ENCODE peak calls at places on chromosome 15, in five cellular contexts. T, S, X, N and Y are unnamed samples.

GRCh38 chr15:60757831-60758570 is 279.1 kb upstream of the ICE2 start:
- DNase-seq in X (no peak), N (peak; percentile 55), T (no peak), S (no peak), Y (no peak)

GRCh38 chr15:89654311-89654761 is 931 bp downstream of the KIF7 start:
- DNase-seq in X (peak; percentile 36), N (peak; percentile 83), T (peak; percentile 13), S (no peak), Y (peak; percentile 67)

GRCh38 chr15:49984436-49984835 is 134.6 kb downstream of the ATP8B4 start:
- DNase-seq in N (no peak), X (no peak), T (no peak), S (no peak), Y (no peak)

GRCh38 chr15:46786886-46787285 is 930.4 kb upstream of the SEMA6D start:
- DNase-seq in S (no peak), T (no peak), X (no peak), N (no peak), Y (no peak)

GRCh38 chr15:26773485-26773877 is 615 bp upstream of the GABRB3 start:
- DNase-seq in N (no peak), T (no peak), X (no peak), S (peak; percentile 52), Y (no peak)

GRCh38 chr15:25582886-25583285 is 144.1 kb upstream of the UBE3A start:
- DNase-seq in X (no peak), S (no peak), T (no peak), N (no peak), Y (no peak)

GRCh38 chr15:33125883-33126535 is 68.5 kb downstream of the FMN1 start:
- DNase-seq in X (no peak), S (no peak), T (no peak), N (no peak), Y (no peak)

GRCh38 chr15:92655178-92655995 is at the start of gene FAM174B:
- DNase-seq in X (no peak), N (peak; percentile 7), S (peak; percentile 73), T (no peak), Y (no peak)

GRCh38 chr15:68262514-68263356 is 14.8 kb upstream of the FEM1B start:
- DNase-seq in T (no peak), X (no peak), S (no peak), N (no peak), Y (no peak)

GRCh38 chr15:70974004-70974832 is 81.6 kb downstream of the LRRC49 start:
- DNase-seq in T (peak; percentile 49), X (peak; percentile 83), S (no peak), N (peak; percentile 76), Y (peak; percentile 62)

GRCh38 chr15:38520035-38520434 is 44.6 kb downstream of the RASGRP1 start:
- DNase-seq in N (no peak), T (no peak), X (no peak), S (no peak), Y (no peak)

GRCh38 chr15:90240856-90241255 is 6.8 kb downstream of the GDPGP1 start:
- DNase-seq in N (no peak), T (no peak), S (no peak), X (no peak), Y (no peak)

GRCh38 chr15:23532019-23532418 is 33.5 kb upstream of the MKRN3 start:
- DNase-seq in S (no peak), N (peak; percentile 1), X (no peak), T (no peak), Y (no peak)

GRCh38 chr15:65184305-65184943 is 718 bp downstream of the CLPX start:
- DNase-seq in S (peak; percentile 65), T (no peak), X (peak; percentile 57), N (peak; percentile 52), Y (peak; percentile 57)

GRCh38 chr15:63514533-63514943 is 10.1 kb downstream of the USP3 start:
- DNase-seq in X (peak; percentile 88), S (no peak), N (peak; percentile 93), T (peak; percentile 68), Y (peak; percentile 47)

GRCh38 chr15:25022233-25022632 is 67.4 kb downstream of the SNRPN start:
- DNase-seq in X (peak; percentile 64), T (no peak), S (no peak), N (peak; percentile 31), Y (no peak)

GRCh38 chr15:92444631-92445030 is 51.0 kb downstream of the ST8SIA2 start:
- DNase-seq in X (no peak), N (no peak), S (no peak), T (no peak), Y (no peak)

GRCh38 chr15:69298697-69299441 is at the start of gene PAQR5:
- DNase-seq in N (no peak), S (peak; percentile 54), T (no peak), X (no peak), Y (no peak)

GRCh38 chr15:98076021-98076816 is 115.7 kb downstream of the ARRDC4 start:
- DNase-seq in T (no peak), S (no peak), N (peak; percentile 30), X (no peak), Y (no peak)

DNA sequence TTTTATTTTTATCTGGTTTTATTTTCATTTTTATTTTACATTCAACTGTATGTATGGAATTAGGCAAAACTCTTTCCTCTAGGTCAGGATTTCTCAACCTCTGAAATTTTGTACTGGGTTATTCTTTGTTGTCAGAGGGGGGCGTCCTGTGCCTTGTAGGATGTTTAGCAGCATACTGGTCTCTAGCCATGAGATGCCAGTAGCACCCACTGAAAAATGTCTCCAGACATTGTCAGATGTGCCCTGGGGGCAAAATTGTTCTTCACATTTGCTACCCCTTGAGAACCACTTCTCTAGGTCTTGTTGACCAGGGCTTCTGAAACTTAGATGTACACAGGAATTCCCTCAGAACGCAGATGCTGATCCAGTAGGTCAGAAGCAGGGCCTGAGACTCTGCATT is 5.4 kb downstream of the CHRNA5 start:
- DNase-seq in S (no peak), T (no peak), N (no peak), X (no peak), Y (no peak)
- TF ChIP-seq CTCF in S (peak; percentile 29), T (no peak), N (no peak), X (no peak), Y (no peak)

GRCh38 chr15:40743921-40744809 is 10.9 kb downstream of the RMDN3 start:
- DNase-seq in T (no peak), N (peak; percentile 94), S (no peak), X (peak; percentile 82), Y (peak; percentile 66)
- TF ChIP-seq CTCF in T (peak; percentile 24), N (no peak), S (peak; percentile 44), X (no peak), Y (peak; percentile 59)

GRCh38 chr15:77120576-77120975 is 49.7 kb upstream of the TSPAN3 start:
- DNase-seq in X (no peak), N (no peak), S (no peak), T (no peak), Y (no peak)

GRCh38 chr15:77121599-77121998 is 50.7 kb upstream of the TSPAN3 start:
- DNase-seq in S (no peak), T (no peak), N (no peak), X (no peak), Y (no peak)

GRCh38 chr15:77115179-77115578 is 44.3 kb upstream of the TSPAN3 start:
- DNase-seq in X (no peak), S (no peak), T (no peak), N (no peak), Y (no peak)

GRCh38 chr15:77122576-77122975 is 51.7 kb upstream of the TSPAN3 start:
- DNase-seq in S (no peak), X (no peak), T (no peak), N (no peak), Y (no peak)

DNA sequence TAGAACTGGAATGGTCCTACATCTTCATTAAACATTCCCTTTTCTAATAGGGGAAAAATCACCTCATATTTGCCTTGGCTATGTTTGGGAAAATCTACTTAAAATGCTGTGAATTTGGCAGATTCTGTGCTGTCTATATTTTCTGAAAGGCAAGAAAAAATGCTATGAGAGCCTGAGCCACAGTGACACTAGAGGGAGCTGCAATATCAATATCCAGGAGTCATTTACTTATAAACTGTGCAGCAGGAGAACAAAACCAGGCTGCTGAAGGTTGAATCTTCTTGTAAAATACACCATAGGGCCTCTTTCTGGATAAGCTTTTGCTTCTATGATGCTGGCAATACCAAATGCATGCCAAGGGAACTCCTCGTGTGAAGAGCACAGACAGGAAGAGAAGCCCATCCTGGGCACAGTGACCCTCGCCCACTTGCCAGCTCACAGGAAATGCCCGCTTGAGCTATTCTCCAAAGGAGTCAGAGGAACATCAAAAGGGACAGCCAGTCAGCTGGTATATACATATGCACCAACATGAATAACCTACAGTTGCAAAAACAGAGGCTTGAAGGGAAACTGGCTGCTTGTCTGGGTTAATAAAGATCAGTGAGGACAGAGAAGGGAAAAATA is 48.0 kb upstream of the TSPAN3 start:
- DNase-seq in N (peak; percentile 80), T (peak; percentile 52), X (peak; percentile 80), S (no peak), Y (peak; percentile 72)
- TF ChIP-seq CTCF in N (peak; percentile 96), T (peak; percentile 75), X (peak; percentile 95), S (peak; percentile 83), Y (peak; percentile 88)

DNA sequence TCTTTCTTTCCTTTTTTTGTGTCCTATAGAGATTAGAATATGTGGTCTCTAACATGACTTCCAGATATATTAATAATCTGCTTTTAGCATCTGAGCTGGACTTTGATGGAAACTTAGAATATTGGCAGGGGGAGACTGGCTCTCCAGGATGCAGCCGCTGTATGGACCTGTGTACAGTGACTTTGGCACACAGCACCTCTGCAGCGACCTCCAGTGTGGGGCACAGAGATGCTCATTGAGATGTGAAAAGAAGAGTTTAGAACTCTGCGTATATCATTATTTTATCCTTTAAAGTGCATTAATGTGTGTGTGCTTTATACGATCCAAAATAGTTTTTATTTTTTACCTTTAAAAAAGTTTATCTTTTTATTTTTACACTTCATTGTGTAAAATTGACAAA is 18.3 kb downstream of the CFAP161 start:
- DNase-seq in X (no peak), N (no peak), T (no peak), S (no peak), Y (no peak)
- TF ChIP-seq CTCF in X (no peak), N (no peak), T (no peak), S (peak; percentile 27), Y (peak; percentile 33)

GRCh38 chr15:80517290-80517689 is 113.1 kb downstream of the ARNT2 start:
- DNase-seq in T (no peak), S (no peak), X (no peak), N (no peak), Y (no peak)

GRCh38 chr15:80508783-80509182 is 104.6 kb downstream of the ARNT2 start:
- DNase-seq in T (no peak), S (no peak), N (no peak), X (no peak), Y (no peak)

GRCh38 chr15:80509800-80510199 is 105.6 kb downstream of the ARNT2 start:
- DNase-seq in N (no peak), T (no peak), S (no peak), X (no peak), Y (no peak)

GRCh38 chr15:80514071-80514780 is 110.0 kb downstream of the ARNT2 start:
- DNase-seq in N (peak; percentile 93), T (peak; percentile 66), X (peak; percentile 75), S (no peak), Y (peak; percentile 52)

GRCh38 chr15:80512729-80513670 is 108.8 kb downstream of the ARNT2 start:
- DNase-seq in N (peak; percentile 56), S (no peak), X (no peak), T (no peak), Y (no peak)
- TF ChIP-seq CTCF in N (peak; percentile 18), S (peak; percentile 43), X (peak; percentile 19), T (peak; percentile 24), Y (peak; percentile 56)

GRCh38 chr15:58056015-58056414 is 9.5 kb downstream of the ALDH1A2 start:
- DNase-seq in T (no peak), N (no peak), S (no peak), X (no peak), Y (no peak)
- TF ChIP-seq CTCF in T (peak; percentile 17), N (peak; percentile 17), S (peak; percentile 59), X (no peak), Y (peak; percentile 64)